ENCODE peak calls at places on chromosomes 13 and 19, in eight cellular contexts. W, D, L, Y, A, U, T and M are unnamed samples.

GRCh38 chr19:34428549-34429285 is 536 bp downstream of the UBA2 start:
- DNase-seq in W (no peak), D (no peak), L (peak), Y (peak), A (peak), U (peak), T (peak), M (no peak)

GRCh38 chr13:69524459-69525155 is 583.0 kb upstream of the ATXN8OS start:
- DNase-seq in W (no peak), D (no peak), L (no peak), Y (no peak), A (peak), U (no peak), T (no peak), M (peak)

GRCh38 chr13:23695196-23695595 is 125.0 kb downstream of the TNFRSF19 start:
- DNase-seq in W (no peak), D (no peak), L (no peak), Y (no peak), A (peak), U (no peak), T (peak), M (no peak)

GRCh38 chr13:103431880-103432279 is 365.7 kb upstream of the SLC10A2 start:
- DNase-seq in W (no peak), D (no peak), L (no peak), Y (no peak), A (no peak), U (no peak), T (no peak), M (no peak)

GRCh38 chr13:51689597-51689996 is 105.3 kb downstream of the WDFY2 start:
- DNase-seq in W (no peak), D (no peak), L (no peak), Y (peak), A (no peak), U (no peak), T (no peak), M (no peak)

GRCh38 chr19:8988204-8988603 is 22.0 kb downstream of the MUC16 start:
- DNase-seq in W (no peak), D (no peak), L (no peak), Y (no peak), A (peak), U (no peak), T (no peak), M (no peak)

GRCh38 chr13:59442461-59442860 is 721.3 kb downstream of the DIAPH3 start:
- DNase-seq in W (no peak), D (no peak), L (no peak), Y (no peak), A (no peak), U (no peak), T (no peak), M (no peak)

GRCh38 chr13:66943530-66943929 is 286.6 kb downstream of the PCDH9 start:
- DNase-seq in W (no peak), D (no peak), L (no peak), Y (no peak), A (no peak), U (no peak), T (no peak), M (no peak)

GRCh38 chr19:38095411-38096308 is 128.4 kb downstream of the DPF1 start:
- DNase-seq in W (peak), D (peak), L (peak), Y (peak), A (peak), U (peak), T (peak), M (peak)

GRCh38 chr19:55958356-55958755 is 10.7 kb downstream of the NLRP8 start:
- DNase-seq in W (no peak), D (no peak), L (no peak), Y (no peak), A (no peak), U (no peak), T (no peak), M (no peak)

GRCh38 chr19:14012378-14012915 is 6.3 kb upstream of the RFX1 start:
- DNase-seq in W (no peak), D (no peak), L (no peak), Y (no peak), A (no peak), U (no peak), T (no peak), M (no peak)

GRCh38 chr19:35939307-35940077 is 3.3 kb downstream of the LRFN3 start:
- DNase-seq in W (no peak), D (no peak), L (no peak), Y (no peak), A (no peak), U (no peak), T (no peak), M (no peak)

GRCh38 chr19:19488875-19489690 is 26.3 kb downstream of the TSSK6 start:
- DNase-seq in W (peak), D (peak), L (peak), Y (peak), A (peak), U (peak), T (peak), M (peak)

GRCh38 chr13:109840201-109840892 is 54.0 kb upstream of the IRS2 start:
- DNase-seq in W (no peak), D (no peak), L (no peak), Y (peak), A (no peak), U (no peak), T (no peak), M (no peak)

GRCh38 chr19:39643591-39643990 is 12.1 kb upstream of the LGALS16 start:
- DNase-seq in W (no peak), D (no peak), L (no peak), Y (no peak), A (no peak), U (no peak), T (no peak), M (no peak)

GRCh38 chr13:52597676-52598075 is 44.6 kb upstream of the HNRNPA1L2 start:
- DNase-seq in W (no peak), D (no peak), L (no peak), Y (no peak), A (no peak), U (no peak), T (no peak), M (no peak)

GRCh38 chr19:4233282-4233853 is 4.0 kb downstream of the EBI3 start:
- DNase-seq in W (no peak), D (peak), L (peak), Y (no peak), A (peak), U (peak), T (no peak), M (no peak)

GRCh38 chr13:78060966-78061365 is 142.3 kb upstream of the EDNRB start:
- DNase-seq in W (no peak), D (no peak), L (no peak), Y (no peak), A (no peak), U (no peak), T (no peak), M (no peak)

GRCh38 chr13:33931397-33931987 is 113.5 kb downstream of the RFC3 start:
- DNase-seq in W (peak), D (no peak), L (no peak), Y (peak), A (peak), U (no peak), T (no peak), M (peak)

GRCh38 chr13:73857106-73857505 is 277.1 kb downstream of the KLF12 start:
- DNase-seq in W (no peak), D (no peak), L (no peak), Y (no peak), A (no peak), U (no peak), T (no peak), M (no peak)

GRCh38 chr13:82330499-82330898 is 1551.8 kb downstream of the SLITRK1 start:
- DNase-seq in W (no peak), D (no peak), L (no peak), Y (peak), A (peak), U (no peak), T (no peak), M (no peak)

GRCh38 chr13:29103036-29103800 is 283.1 kb downstream of the MTUS2 start:
- DNase-seq in W (no peak), D (no peak), L (no peak), Y (no peak), A (no peak), U (no peak), T (no peak), M (no peak)

GRCh38 chr13:46903748-46904147 is 6.9 kb upstream of the HTR2A start:
- DNase-seq in W (no peak), D (no peak), L (no peak), Y (peak), A (no peak), U (no peak), T (no peak), M (no peak)

GRCh38 chr19:43997631-43998290 is 5.0 kb upstream of the ZNF230 start:
- DNase-seq in W (no peak), D (no peak), L (no peak), Y (peak), A (peak), U (no peak), T (no peak), M (no peak)

GRCh38 chr13:51065372-51066090 is 45.5 kb downstream of the C13orf42 start:
- DNase-seq in W (no peak), D (no peak), L (no peak), Y (no peak), A (no peak), U (no peak), T (no peak), M (no peak)

GRCh38 chr19:50794778-50795664 is 4.8 kb downstream of the ACP4 start:
- DNase-seq in W (no peak), D (no peak), L (no peak), Y (no peak), A (peak), U (no peak), T (no peak), M (no peak)

GRCh38 chr13:109790951-109791605 is 4.7 kb upstream of the IRS2 start:
- DNase-seq in W (no peak), D (no peak), L (peak), Y (peak), A (peak), U (no peak), T (no peak), M (no peak)

GRCh38 chr13:30154931-30155330 is 152.4 kb downstream of the KATNAL1 start:
- DNase-seq in W (no peak), D (no peak), L (no peak), Y (no peak), A (no peak), U (peak), T (no peak), M (no peak)

GRCh38 chr19:51739466-51740213 is 12.0 kb downstream of the FPR1 start:
- DNase-seq in W (no peak), D (no peak), L (no peak), Y (no peak), A (no peak), U (no peak), T (no peak), M (no peak)

GRCh38 chr19:31372245-31372781 is 23.1 kb upstream of the TSHZ3 start:
- DNase-seq in W (no peak), D (no peak), L (no peak), Y (no peak), A (no peak), U (no peak), T (no peak), M (no peak)

GRCh38 chr19:39307822-39308530 is 11.8 kb downstream of the IFNL1 start:
- DNase-seq in W (no peak), D (no peak), L (no peak), Y (no peak), A (peak), U (no peak), T (no peak), M (no peak)

GRCh38 chr13:23868521-23868920 is 20.7 kb downstream of the MIPEP start:
- DNase-seq in W (no peak), D (no peak), L (no peak), Y (peak), A (no peak), U (no peak), T (no peak), M (peak)

DNA sequence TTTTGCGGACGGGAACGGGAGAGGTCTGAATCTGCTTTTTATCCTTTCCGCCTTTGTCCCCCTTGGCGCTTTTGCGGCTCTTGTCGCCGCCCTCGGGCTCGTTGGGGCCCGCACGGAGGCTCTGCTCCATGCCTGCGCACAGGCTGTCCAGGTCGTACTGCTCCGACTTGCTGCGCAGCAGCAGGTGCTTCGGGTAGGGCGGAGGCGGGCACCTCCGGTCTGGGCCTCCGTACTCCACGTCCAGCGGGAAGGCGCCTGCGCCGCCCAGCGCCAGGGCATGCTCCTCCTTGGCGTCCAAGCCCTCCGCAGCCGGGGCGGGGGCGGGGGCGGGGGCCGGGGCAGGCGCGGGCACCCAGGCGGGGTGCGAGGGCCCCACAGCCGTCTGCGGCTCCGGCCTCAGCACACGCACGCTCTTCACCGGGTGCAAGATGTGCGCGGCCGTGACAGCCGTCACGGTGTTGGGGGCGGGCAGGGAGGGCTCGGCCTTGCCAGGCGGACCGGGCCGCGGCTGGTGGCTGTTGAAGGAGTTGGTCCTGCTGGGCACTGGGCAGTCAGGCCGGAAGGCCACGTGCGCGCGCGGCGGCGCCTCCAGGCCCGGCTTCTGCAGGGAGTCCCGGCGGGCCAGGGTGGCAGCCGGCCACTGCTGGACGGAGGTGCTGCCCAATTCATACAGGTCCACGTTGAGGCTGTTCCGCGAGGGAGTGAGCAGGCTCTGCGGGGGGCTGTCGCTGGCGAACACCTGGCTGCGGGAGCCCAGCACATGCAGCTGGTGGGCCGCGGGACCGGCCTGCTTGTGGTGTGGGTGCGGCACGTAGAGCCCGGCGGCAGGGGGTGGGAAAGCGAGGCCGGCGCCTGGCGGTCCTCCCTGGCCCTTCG is 73.1 kb downstream of the LATS2 start:
- DNase-seq in W (no peak), D (no peak), L (no peak), Y (no peak), A (no peak), U (no peak), T (no peak), M (no peak)
- H3K4me3 ChIP-seq in W (no peak), D (no peak), L (no peak), Y (no peak), A (no peak), U (no peak), T (no peak), M (no peak)

DNA sequence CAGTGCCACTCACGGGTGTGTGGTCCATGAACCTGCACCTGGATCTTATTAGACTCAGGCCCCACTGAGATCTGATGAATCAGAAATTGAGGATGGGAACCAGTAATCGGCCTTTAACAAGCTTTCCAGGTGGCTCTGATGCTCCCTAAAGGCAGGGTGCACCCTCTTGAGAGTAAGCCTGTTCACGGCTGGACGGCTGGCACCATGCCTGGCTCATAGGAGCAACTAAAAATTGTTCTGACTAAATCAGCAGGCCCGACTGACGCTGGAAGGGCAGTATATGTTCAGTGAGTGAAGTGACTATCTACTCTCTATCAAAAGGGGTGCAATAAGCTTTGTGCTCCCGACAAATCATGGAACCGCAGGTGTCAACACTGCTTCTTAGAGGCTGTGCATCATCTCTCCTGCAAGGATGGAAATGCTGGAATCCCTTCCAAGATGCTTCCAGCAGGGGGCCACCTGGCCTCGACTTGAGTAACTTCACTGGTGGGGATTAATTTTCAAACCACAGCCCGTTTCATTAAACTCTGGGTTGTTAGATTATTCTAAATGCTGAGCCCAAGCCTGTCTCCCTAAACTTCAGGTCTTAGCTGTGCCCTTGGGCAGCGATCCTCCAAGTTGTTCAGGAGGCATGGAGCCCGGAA is 28.4 kb downstream of the TMTC4 start:
- DNase-seq in W (no peak), D (no peak), L (no peak), Y (peak), A (peak), U (no peak), T (no peak), M (peak)
- TF ChIP-seq CTCF in W (peak), D (no peak), L (no peak), Y (peak), A (peak), U (no peak), T (no peak), M (peak)

DNA sequence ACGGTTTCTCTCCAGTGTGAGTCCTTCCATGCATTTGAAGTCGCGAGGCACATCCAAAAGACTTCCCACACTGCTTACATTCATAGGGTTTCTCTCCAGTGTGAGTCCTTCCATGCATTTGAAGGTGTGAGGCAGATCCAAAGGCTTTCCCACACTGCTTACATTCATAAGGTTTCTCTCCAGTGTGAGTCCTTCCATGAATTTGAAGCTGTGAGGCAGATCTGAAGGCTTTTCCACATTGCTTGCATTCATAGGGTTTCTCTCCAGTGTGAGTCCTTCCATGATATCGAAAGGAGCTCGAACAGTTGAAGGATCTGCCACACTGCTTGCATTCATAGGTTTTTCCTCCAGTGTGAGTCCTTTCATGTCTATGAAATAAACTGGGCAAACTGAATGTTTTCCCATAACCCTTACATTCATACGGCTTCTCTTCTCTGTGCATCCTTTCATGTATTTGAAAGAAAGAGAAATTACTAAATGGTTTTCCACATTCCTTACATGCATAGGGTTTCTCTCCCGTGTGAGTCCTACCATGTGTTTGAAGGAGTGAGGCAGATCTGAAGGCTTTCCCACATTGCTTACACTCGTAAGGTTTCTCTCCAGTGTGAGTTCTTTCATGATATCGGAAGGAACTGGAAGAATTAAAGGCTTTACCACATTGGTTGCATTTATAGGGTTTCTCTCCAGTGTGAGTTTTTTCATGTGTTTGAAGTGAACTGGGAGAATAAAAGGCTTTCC is 20.3 kb downstream of the ZNF433 start:
- DNase-seq in W (no peak), D (no peak), L (no peak), Y (no peak), A (no peak), U (no peak), T (no peak), M (no peak)
- H3K4me3 ChIP-seq in W (no peak), D (no peak), L (no peak), Y (no peak), A (no peak), U (no peak), T (no peak), M (no peak)

GRCh38 chr13:70964124-70964523 is 855.9 kb upstream of the KLHL1 start:
- DNase-seq in W (no peak), D (no peak), L (no peak), Y (no peak), A (no peak), U (no peak), T (no peak), M (no peak)
- TF ChIP-seq CTCF in W (peak), D (no peak), L (no peak), Y (no peak), A (peak), U (no peak), T (no peak), M (no peak)

GRCh38 chr19:49614096-49614857 is 23.3 kb downstream of the PRR12 start:
- DNase-seq in W (no peak), D (no peak), L (no peak), Y (peak), A (no peak), U (no peak), T (no peak), M (peak)
- H3K4me3 ChIP-seq in W (no peak), D (no peak), L (no peak), Y (no peak), A (no peak), U (no peak), T (no peak), M (no peak)

DNA sequence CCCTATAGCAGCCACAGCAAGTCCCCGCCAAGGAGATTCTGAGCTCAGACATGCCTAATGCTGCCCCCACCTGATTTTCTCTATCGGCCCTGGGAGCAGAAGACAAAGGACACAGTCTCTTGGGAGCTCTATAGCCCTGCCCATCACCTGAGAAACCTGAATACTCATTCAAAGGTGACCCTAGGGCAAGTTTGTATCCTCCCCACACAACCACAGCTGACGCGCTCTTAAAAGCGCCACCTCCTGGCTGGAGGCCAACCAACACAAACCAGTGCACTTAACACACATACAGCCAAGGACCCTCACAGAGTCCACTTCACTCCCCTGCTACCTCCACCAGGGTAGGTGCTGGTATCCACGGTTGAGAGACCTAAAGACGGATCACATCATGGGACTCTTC is 8.8 kb upstream of the IGFL4 start:
- DNase-seq in W (no peak), D (no peak), L (no peak), Y (peak), A (peak), U (no peak), T (no peak), M (no peak)
- TF ChIP-seq CTCF in W (peak), D (no peak), L (no peak), Y (no peak), A (peak), U (no peak), T (no peak), M (no peak)